ENCODE peak calls at places on chromosomes 1 and 21, in six cellular contexts. One of them, this sample, is unnamed.

GRCh38 chr1:201015551-201016091 is 7.9 kb downstream of the KIF21B start:
- DNase-seq in dermis blood vessel endothelial cell: peak
- DNase-seq in GM04504: no peak
- DNase-seq in dorsolateral prefrontal cortex: no peak
- DNase-seq in mesenteric fat pad: no peak
- DNase-seq in activated CD4-positive, alpha-beta T cell treated with anti-CD3 and anti-CD28 coated beads for 24 hours: no peak
- DNase-seq in this sample: no peak

GRCh38 chr1:228315484-228315944 is 91.1 kb downstream of the TRIM11 start:
- DNase-seq in activated CD4-positive, alpha-beta T cell treated with anti-CD3 and anti-CD28 coated beads for 24 hours: no peak
- DNase-seq in dorsolateral prefrontal cortex: no peak
- DNase-seq in mesenteric fat pad: peak
- DNase-seq in GM04504: no peak
- DNase-seq in dermis blood vessel endothelial cell: no peak
- DNase-seq in this sample: no peak

GRCh38 chr1:230986976-230987375 is 8.1 kb downstream of the ARV1 start:
- DNase-seq in dermis blood vessel endothelial cell: peak
- DNase-seq in mesenteric fat pad: no peak
- DNase-seq in GM04504: peak
- DNase-seq in activated CD4-positive, alpha-beta T cell treated with anti-CD3 and anti-CD28 coated beads for 24 hours: no peak
- DNase-seq in dorsolateral prefrontal cortex: no peak
- DNase-seq in this sample: no peak

GRCh38 chr1:3335754-3336640 is 118.5 kb upstream of the ARHGEF16 start:
- DNase-seq in activated CD4-positive, alpha-beta T cell treated with anti-CD3 and anti-CD28 coated beads for 24 hours: no peak
- DNase-seq in GM04504: no peak
- DNase-seq in dorsolateral prefrontal cortex: no peak
- DNase-seq in dermis blood vessel endothelial cell: no peak
- DNase-seq in mesenteric fat pad: no peak
- DNase-seq in this sample: no peak

GRCh38 chr1:57850572-57850971 is 426.7 kb upstream of the DAB1 start:
- DNase-seq in dermis blood vessel endothelial cell: no peak
- DNase-seq in activated CD4-positive, alpha-beta T cell treated with anti-CD3 and anti-CD28 coated beads for 24 hours: no peak
- DNase-seq in dorsolateral prefrontal cortex: no peak
- DNase-seq in GM04504: no peak
- DNase-seq in mesenteric fat pad: no peak
- DNase-seq in this sample: no peak

GRCh38 chr1:33348676-33349080 is 27.8 kb upstream of the A3GALT2 start:
- DNase-seq in GM04504: no peak
- DNase-seq in dermis blood vessel endothelial cell: peak
- DNase-seq in dorsolateral prefrontal cortex: no peak
- DNase-seq in activated CD4-positive, alpha-beta T cell treated with anti-CD3 and anti-CD28 coated beads for 24 hours: peak
- DNase-seq in mesenteric fat pad: no peak
- DNase-seq in this sample: no peak

GRCh38 chr1:18684306-18684705 is 53.7 kb downstream of the PAX7 start:
- DNase-seq in activated CD4-positive, alpha-beta T cell treated with anti-CD3 and anti-CD28 coated beads for 24 hours: no peak
- DNase-seq in dorsolateral prefrontal cortex: no peak
- DNase-seq in GM04504: no peak
- DNase-seq in dermis blood vessel endothelial cell: no peak
- DNase-seq in mesenteric fat pad: no peak
- DNase-seq in this sample: no peak

GRCh38 chr1:230056098-230056497 is 10.9 kb upstream of the GALNT2 start:
- DNase-seq in mesenteric fat pad: no peak
- DNase-seq in GM04504: no peak
- DNase-seq in dermis blood vessel endothelial cell: no peak
- DNase-seq in dorsolateral prefrontal cortex: no peak
- DNase-seq in activated CD4-positive, alpha-beta T cell treated with anti-CD3 and anti-CD28 coated beads for 24 hours: no peak
- DNase-seq in this sample: no peak

GRCh38 chr1:155178441-155179106 is 4.9 kb downstream of the TRIM46 start:
- DNase-seq in mesenteric fat pad: peak
- DNase-seq in GM04504: no peak
- DNase-seq in activated CD4-positive, alpha-beta T cell treated with anti-CD3 and anti-CD28 coated beads for 24 hours: no peak
- DNase-seq in dermis blood vessel endothelial cell: no peak
- DNase-seq in dorsolateral prefrontal cortex: peak
- DNase-seq in this sample: no peak

GRCh38 chr1:168585191-168585590 is 8.8 kb downstream of the XCL1 start:
- DNase-seq in GM04504: no peak
- DNase-seq in dorsolateral prefrontal cortex: no peak
- DNase-seq in dermis blood vessel endothelial cell: no peak
- DNase-seq in mesenteric fat pad: no peak
- DNase-seq in activated CD4-positive, alpha-beta T cell treated with anti-CD3 and anti-CD28 coated beads for 24 hours: no peak
- DNase-seq in this sample: no peak

GRCh38 chr1:30685796-30686165 is 37.6 kb downstream of the MATN1 start:
- DNase-seq in dermis blood vessel endothelial cell: no peak
- DNase-seq in GM04504: no peak
- DNase-seq in mesenteric fat pad: peak
- DNase-seq in activated CD4-positive, alpha-beta T cell treated with anti-CD3 and anti-CD28 coated beads for 24 hours: no peak
- DNase-seq in dorsolateral prefrontal cortex: no peak
- DNase-seq in this sample: no peak

GRCh38 chr1:228552596-228553176 is 65.5 kb downstream of the RNF187 start:
- DNase-seq in GM04504: no peak
- DNase-seq in dermis blood vessel endothelial cell: no peak
- DNase-seq in activated CD4-positive, alpha-beta T cell treated with anti-CD3 and anti-CD28 coated beads for 24 hours: no peak
- DNase-seq in dorsolateral prefrontal cortex: no peak
- DNase-seq in mesenteric fat pad: no peak
- DNase-seq in this sample: no peak

GRCh38 chr1:162056043-162056442 is 13.4 kb upstream of the NOS1AP start:
- DNase-seq in GM04504: peak
- DNase-seq in activated CD4-positive, alpha-beta T cell treated with anti-CD3 and anti-CD28 coated beads for 24 hours: no peak
- DNase-seq in dorsolateral prefrontal cortex: peak
- DNase-seq in dermis blood vessel endothelial cell: peak
- DNase-seq in mesenteric fat pad: no peak
- DNase-seq in this sample: peak

GRCh38 chr1:3114846-3115245 is 45.8 kb downstream of the PRDM16 start:
- DNase-seq in GM04504: no peak
- DNase-seq in mesenteric fat pad: no peak
- DNase-seq in dorsolateral prefrontal cortex: no peak
- DNase-seq in activated CD4-positive, alpha-beta T cell treated with anti-CD3 and anti-CD28 coated beads for 24 hours: no peak
- DNase-seq in dermis blood vessel endothelial cell: no peak
- DNase-seq in this sample: no peak

GRCh38 chr21:36163780-36164426 is 7.3 kb downstream of the DOP1B start:
- DNase-seq in dorsolateral prefrontal cortex: no peak
- DNase-seq in dermis blood vessel endothelial cell: no peak
- DNase-seq in mesenteric fat pad: no peak
- DNase-seq in GM04504: no peak
- DNase-seq in activated CD4-positive, alpha-beta T cell treated with anti-CD3 and anti-CD28 coated beads for 24 hours: no peak
- DNase-seq in this sample: no peak

GRCh38 chr1:159918041-159918917 is 7.0 kb downstream of the TAGLN2 start:
- DNase-seq in dorsolateral prefrontal cortex: no peak
- DNase-seq in dermis blood vessel endothelial cell: no peak
- DNase-seq in mesenteric fat pad: no peak
- DNase-seq in activated CD4-positive, alpha-beta T cell treated with anti-CD3 and anti-CD28 coated beads for 24 hours: no peak
- DNase-seq in GM04504: no peak
- DNase-seq in this sample: no peak

GRCh38 chr1:85898861-85899260 is 190.6 kb upstream of the ZNHIT6 start:
- DNase-seq in GM04504: no peak
- DNase-seq in dorsolateral prefrontal cortex: no peak
- DNase-seq in dermis blood vessel endothelial cell: no peak
- DNase-seq in mesenteric fat pad: no peak
- DNase-seq in activated CD4-positive, alpha-beta T cell treated with anti-CD3 and anti-CD28 coated beads for 24 hours: no peak
- DNase-seq in this sample: no peak

GRCh38 chr1:229336345-229336744 is 6.5 kb downstream of the CCSAP start:
- DNase-seq in dorsolateral prefrontal cortex: no peak
- DNase-seq in dermis blood vessel endothelial cell: no peak
- DNase-seq in GM04504: no peak
- DNase-seq in mesenteric fat pad: no peak
- DNase-seq in activated CD4-positive, alpha-beta T cell treated with anti-CD3 and anti-CD28 coated beads for 24 hours: no peak
- DNase-seq in this sample: no peak

GRCh38 chr1:154847891-154848290 is 22.2 kb downstream of the KCNN3 start:
- DNase-seq in GM04504: no peak
- DNase-seq in dermis blood vessel endothelial cell: no peak
- DNase-seq in dorsolateral prefrontal cortex: peak
- DNase-seq in activated CD4-positive, alpha-beta T cell treated with anti-CD3 and anti-CD28 coated beads for 24 hours: no peak
- DNase-seq in mesenteric fat pad: no peak
- DNase-seq in this sample: no peak

GRCh38 chr1:247407180-247407616 is 8.8 kb upstream of the NLRP3 start:
- DNase-seq in dermis blood vessel endothelial cell: no peak
- DNase-seq in activated CD4-positive, alpha-beta T cell treated with anti-CD3 and anti-CD28 coated beads for 24 hours: peak
- DNase-seq in dorsolateral prefrontal cortex: no peak
- DNase-seq in GM04504: no peak
- DNase-seq in mesenteric fat pad: no peak
- DNase-seq in this sample: no peak

GRCh38 chr1:21655748-21656147 is 13.4 kb downstream of the RAP1GAP start:
- DNase-seq in GM04504: no peak
- DNase-seq in activated CD4-positive, alpha-beta T cell treated with anti-CD3 and anti-CD28 coated beads for 24 hours: no peak
- DNase-seq in dermis blood vessel endothelial cell: peak
- DNase-seq in dorsolateral prefrontal cortex: no peak
- DNase-seq in mesenteric fat pad: no peak
- DNase-seq in this sample: no peak

GRCh38 chr1:108057536-108057935 is 92.6 kb upstream of the VAV3 start:
- DNase-seq in dermis blood vessel endothelial cell: peak
- DNase-seq in mesenteric fat pad: no peak
- DNase-seq in dorsolateral prefrontal cortex: no peak
- DNase-seq in GM04504: no peak
- DNase-seq in activated CD4-positive, alpha-beta T cell treated with anti-CD3 and anti-CD28 coated beads for 24 hours: no peak
- DNase-seq in this sample: no peak

GRCh38 chr1:54338479-54338878 is 67.7 kb downstream of the SSBP3 start:
- DNase-seq in dermis blood vessel endothelial cell: no peak
- DNase-seq in mesenteric fat pad: no peak
- DNase-seq in dorsolateral prefrontal cortex: no peak
- DNase-seq in GM04504: no peak
- DNase-seq in activated CD4-positive, alpha-beta T cell treated with anti-CD3 and anti-CD28 coated beads for 24 hours: no peak
- DNase-seq in this sample: no peak

GRCh38 chr1:22143065-22143514 is at the start of gene WNT4:
- DNase-seq in dorsolateral prefrontal cortex: no peak
- DNase-seq in mesenteric fat pad: no peak
- DNase-seq in dermis blood vessel endothelial cell: peak
- DNase-seq in activated CD4-positive, alpha-beta T cell treated with anti-CD3 and anti-CD28 coated beads for 24 hours: no peak
- DNase-seq in GM04504: no peak
- DNase-seq in this sample: no peak

GRCh38 chr1:215744419-215744818 is 177.3 kb downstream of the KCTD3 start:
- DNase-seq in dermis blood vessel endothelial cell: no peak
- DNase-seq in activated CD4-positive, alpha-beta T cell treated with anti-CD3 and anti-CD28 coated beads for 24 hours: no peak
- DNase-seq in GM04504: no peak
- DNase-seq in mesenteric fat pad: no peak
- DNase-seq in dorsolateral prefrontal cortex: no peak
- DNase-seq in this sample: no peak

GRCh38 chr1:173415490-173415889 is 61.6 kb upstream of the PRDX6 start:
- DNase-seq in mesenteric fat pad: no peak
- DNase-seq in activated CD4-positive, alpha-beta T cell treated with anti-CD3 and anti-CD28 coated beads for 24 hours: no peak
- DNase-seq in dermis blood vessel endothelial cell: no peak
- DNase-seq in dorsolateral prefrontal cortex: no peak
- DNase-seq in GM04504: no peak
- DNase-seq in this sample: no peak

GRCh38 chr1:208135354-208135753 is 108.8 kb downstream of the PLXNA2 start:
- DNase-seq in activated CD4-positive, alpha-beta T cell treated with anti-CD3 and anti-CD28 coated beads for 24 hours: no peak
- DNase-seq in GM04504: no peak
- DNase-seq in dermis blood vessel endothelial cell: no peak
- DNase-seq in mesenteric fat pad: no peak
- DNase-seq in dorsolateral prefrontal cortex: no peak
- DNase-seq in this sample: no peak

GRCh38 chr1:44592208-44593145 is 81.8 kb downstream of the TMEM53 start:
- DNase-seq in dermis blood vessel endothelial cell: no peak
- DNase-seq in GM04504: no peak
- DNase-seq in mesenteric fat pad: no peak
- DNase-seq in activated CD4-positive, alpha-beta T cell treated with anti-CD3 and anti-CD28 coated beads for 24 hours: no peak
- DNase-seq in dorsolateral prefrontal cortex: peak
- DNase-seq in this sample: no peak

GRCh38 chr1:110477041-110477440 is 26.1 kb downstream of the PROK1 start:
- DNase-seq in activated CD4-positive, alpha-beta T cell treated with anti-CD3 and anti-CD28 coated beads for 24 hours: no peak
- DNase-seq in dorsolateral prefrontal cortex: no peak
- DNase-seq in mesenteric fat pad: no peak
- DNase-seq in GM04504: no peak
- DNase-seq in dermis blood vessel endothelial cell: peak
- DNase-seq in this sample: no peak

GRCh38 chr1:174142836-174143235 is 16.5 kb upstream of the RABGAP1L start:
- DNase-seq in mesenteric fat pad: no peak
- DNase-seq in dorsolateral prefrontal cortex: no peak
- DNase-seq in activated CD4-positive, alpha-beta T cell treated with anti-CD3 and anti-CD28 coated beads for 24 hours: no peak
- DNase-seq in dermis blood vessel endothelial cell: no peak
- DNase-seq in GM04504: no peak
- DNase-seq in this sample: no peak

GRCh38 chr1:201783572-201783971 is 45.4 kb upstream of the IPO9 start:
- DNase-seq in activated CD4-positive, alpha-beta T cell treated with anti-CD3 and anti-CD28 coated beads for 24 hours: no peak
- DNase-seq in mesenteric fat pad: no peak
- DNase-seq in dorsolateral prefrontal cortex: no peak
- DNase-seq in GM04504: no peak
- DNase-seq in dermis blood vessel endothelial cell: no peak
- DNase-seq in this sample: no peak

GRCh38 chr1:62144238-62144831 is 50.3 kb upstream of the L1TD1 start:
- DNase-seq in dorsolateral prefrontal cortex: no peak
- DNase-seq in dermis blood vessel endothelial cell: peak
- DNase-seq in mesenteric fat pad: no peak
- DNase-seq in activated CD4-positive, alpha-beta T cell treated with anti-CD3 and anti-CD28 coated beads for 24 hours: peak
- DNase-seq in GM04504: peak
- DNase-seq in this sample: peak

GRCh38 chr1:200153277-200154055 is 126.0 kb downstream of the NR5A2 start:
- DNase-seq in mesenteric fat pad: no peak
- DNase-seq in dorsolateral prefrontal cortex: no peak
- DNase-seq in activated CD4-positive, alpha-beta T cell treated with anti-CD3 and anti-CD28 coated beads for 24 hours: peak
- DNase-seq in GM04504: no peak
- DNase-seq in dermis blood vessel endothelial cell: peak
- DNase-seq in this sample: no peak

GRCh38 chr1:202333861-202334260 is 7.9 kb downstream of the UBE2T start:
- DNase-seq in dermis blood vessel endothelial cell: no peak
- DNase-seq in activated CD4-positive, alpha-beta T cell treated with anti-CD3 and anti-CD28 coated beads for 24 hours: no peak
- DNase-seq in dorsolateral prefrontal cortex: no peak
- DNase-seq in mesenteric fat pad: no peak
- DNase-seq in GM04504: no peak
- DNase-seq in this sample: no peak

GRCh38 chr1:155050560-155051341 is at the start of gene ADAM15:
- DNase-seq in dermis blood vessel endothelial cell: peak
- DNase-seq in GM04504: no peak
- DNase-seq in mesenteric fat pad: peak
- DNase-seq in activated CD4-positive, alpha-beta T cell treated with anti-CD3 and anti-CD28 coated beads for 24 hours: peak
- DNase-seq in dorsolateral prefrontal cortex: peak
- DNase-seq in this sample: peak

GRCh38 chr1:109796484-109797305 is 33.0 kb upstream of the EPS8L3 start:
- DNase-seq in dermis blood vessel endothelial cell: no peak
- DNase-seq in GM04504: no peak
- DNase-seq in mesenteric fat pad: peak
- DNase-seq in activated CD4-positive, alpha-beta T cell treated with anti-CD3 and anti-CD28 coated beads for 24 hours: no peak
- DNase-seq in dorsolateral prefrontal cortex: no peak
- DNase-seq in this sample: no peak

GRCh38 chr1:77378723-77379533 is 97.1 kb downstream of the AK5 start:
- DNase-seq in mesenteric fat pad: no peak
- DNase-seq in dorsolateral prefrontal cortex: no peak
- DNase-seq in GM04504: peak
- DNase-seq in dermis blood vessel endothelial cell: peak
- DNase-seq in activated CD4-positive, alpha-beta T cell treated with anti-CD3 and anti-CD28 coated beads for 24 hours: no peak
- DNase-seq in this sample: no peak

GRCh38 chr21:46297311-46298082 is 11.4 kb downstream of the YBEY start:
- DNase-seq in activated CD4-positive, alpha-beta T cell treated with anti-CD3 and anti-CD28 coated beads for 24 hours: no peak
- DNase-seq in mesenteric fat pad: no peak
- DNase-seq in GM04504: no peak
- DNase-seq in dorsolateral prefrontal cortex: no peak
- DNase-seq in dermis blood vessel endothelial cell: peak
- DNase-seq in this sample: no peak

GRCh38 chr21:39687069-39687468 is 57.9 kb upstream of the IGSF5 start:
- DNase-seq in GM04504: no peak
- DNase-seq in mesenteric fat pad: no peak
- DNase-seq in dermis blood vessel endothelial cell: no peak
- DNase-seq in dorsolateral prefrontal cortex: no peak
- DNase-seq in activated CD4-positive, alpha-beta T cell treated with anti-CD3 and anti-CD28 coated beads for 24 hours: no peak
- DNase-seq in this sample: no peak

This sample was measured in NCI-H1930.